ENCODE peak calls at places on chromosomes 16 and 17, in four cellular contexts. A is testis, Y is Peyer's patch, M is A549. I is an unnamed sample.

GRCh38 chr17:20930065-20930760 is 112.6 kb downstream of the USP22 start:
- DNase-seq in A (no peak), Y (no peak), M (no peak), I (no peak)

GRCh38 chr16:19168173-19169080 is at the start of gene SYT17:
- DNase-seq in A (no peak), Y (no peak), M (peak), I (no peak)

GRCh38 chr17:33778505-33779398 is 476.3 kb upstream of the CCL2 start:
- DNase-seq in A (peak), Y (no peak), M (peak), I (no peak)

GRCh38 chr17:15885770-15886169 is 59.2 kb upstream of the ADORA2B start:
- DNase-seq in A (no peak), Y (no peak), M (no peak), I (no peak)

GRCh38 chr16:71185366-71185765 is 45.2 kb downstream of the HYDIN start:
- DNase-seq in A (no peak), Y (no peak), M (no peak), I (no peak)

GRCh38 chr16:85582177-85582888 is 30.8 kb upstream of the GSE1 start:
- DNase-seq in A (no peak), Y (no peak), M (no peak), I (no peak)

GRCh38 chr16:71258371-71258770 is 27.8 kb upstream of the HYDIN start:
- DNase-seq in A (peak), Y (no peak), M (no peak), I (no peak)

GRCh38 chr17:68246271-68247028 is 1.4 kb upstream of the AMZ2 start:
- DNase-seq in A (no peak), Y (no peak), M (peak), I (peak)

GRCh38 chr17:7634384-7634783 is 4.4 kb downstream of the SHBG start:
- DNase-seq in A (peak), Y (no peak), M (peak), I (no peak)

GRCh38 chr17:28008526-28008925 is 34.0 kb upstream of the NLK start:
- DNase-seq in A (peak), Y (no peak), M (peak), I (peak)

GRCh38 chr17:38344127-38344745 is 480 bp upstream of the GPR179 start:
- DNase-seq in A (no peak), Y (no peak), M (no peak), I (no peak)

GRCh38 chr16:56415849-56416248 is 9.5 kb downstream of the AMFR start:
- DNase-seq in A (no peak), Y (no peak), M (no peak), I (no peak)

GRCh38 chr16:75946058-75946457 is 219.8 kb upstream of the CPHXL start:
- DNase-seq in A (no peak), Y (no peak), M (no peak), I (no peak)

GRCh38 chr16:70736454-70737376 is 50.9 kb upstream of the MTSS2 start:
- DNase-seq in A (no peak), Y (no peak), M (no peak), I (no peak)

GRCh38 chr17:32445075-32445427 is 741 bp downstream of the PSMD11 start:
- DNase-seq in A (peak), Y (no peak), M (peak), I (no peak)

GRCh38 chr16:21663889-21664647 is at the start of gene OTOA:
- DNase-seq in A (no peak), Y (peak), M (no peak), I (no peak)

GRCh38 chr16:54926166-54926838 is 4.4 kb upstream of the IRX5 start:
- DNase-seq in A (no peak), Y (no peak), M (no peak), I (no peak)

GRCh38 chr16:16073884-16074781 is 124.7 kb downstream of the ABCC1 start:
- DNase-seq in A (peak), Y (no peak), M (peak), I (no peak)

GRCh38 chr17:79997004-79997673 is 38.5 kb downstream of the TBC1D16 start:
- DNase-seq in A (no peak), Y (peak), M (no peak), I (no peak)

GRCh38 chr17:34580685-34581445 is 1.5 kb downstream of the TMEM132E start:
- DNase-seq in A (peak), Y (no peak), M (no peak), I (no peak)

GRCh38 chr16:397135-397661 is at the start of gene NME4:
- DNase-seq in A (peak), Y (no peak), M (peak), I (no peak)

GRCh38 chr16:74372369-74372768 is 3.7 kb upstream of the NPIPB15 start:
- DNase-seq in A (no peak), Y (no peak), M (no peak), I (peak)

GRCh38 chr17:7483238-7484066 is 714 bp upstream of the POLR2A start:
- DNase-seq in A (peak), Y (peak), M (peak), I (peak)

GRCh38 chr17:4719684-4720221 is 9.3 kb downstream of the ARRB2 start:
- DNase-seq in A (peak), Y (no peak), M (peak), I (no peak)

GRCh38 chr17:39794249-39794970 is 56.7 kb downstream of the GRB7 start:
- DNase-seq in A (no peak), Y (peak), M (no peak), I (no peak)

GRCh38 chr16:89009343-89010209 is 32.6 kb upstream of the CBFA2T3 start:
- DNase-seq in A (no peak), Y (no peak), M (no peak), I (no peak)

GRCh38 chr16:74874912-74875311 is 100.3 kb upstream of the FA2H start:
- DNase-seq in A (no peak), Y (no peak), M (no peak), I (no peak)

GRCh38 chr17:30520436-30520835 is 43.2 kb downstream of the GOSR1 start:
- DNase-seq in A (no peak), Y (no peak), M (no peak), I (no peak)

GRCh38 chr17:5437721-5438317 is 1.1 kb downstream of the C1QBP start:
- DNase-seq in A (no peak), Y (no peak), M (no peak), I (no peak)

GRCh38 chr17:71436479-71436878 is 684.3 kb upstream of the SOX9 start:
- DNase-seq in A (no peak), Y (no peak), M (no peak), I (no peak)
- H3K4me3 ChIP-seq in A (no peak), Y (no peak), M (no peak), I (no peak)

GRCh38 chr16:17331991-17332390 is 138.8 kb downstream of the XYLT1 start:
- DNase-seq in A (no peak), Y (no peak), M (no peak), I (no peak)
- TF ChIP-seq CTCF in A (no peak), Y (no peak), M (no peak), I (no peak)

GRCh38 chr17:2711608-2712299 is at the start of gene CLUH:
- DNase-seq in A (peak), Y (peak), M (peak), I (peak)
- TF ChIP-seq POLR2A in A (no peak), Y (peak), M (peak), I (no peak)

DNA sequence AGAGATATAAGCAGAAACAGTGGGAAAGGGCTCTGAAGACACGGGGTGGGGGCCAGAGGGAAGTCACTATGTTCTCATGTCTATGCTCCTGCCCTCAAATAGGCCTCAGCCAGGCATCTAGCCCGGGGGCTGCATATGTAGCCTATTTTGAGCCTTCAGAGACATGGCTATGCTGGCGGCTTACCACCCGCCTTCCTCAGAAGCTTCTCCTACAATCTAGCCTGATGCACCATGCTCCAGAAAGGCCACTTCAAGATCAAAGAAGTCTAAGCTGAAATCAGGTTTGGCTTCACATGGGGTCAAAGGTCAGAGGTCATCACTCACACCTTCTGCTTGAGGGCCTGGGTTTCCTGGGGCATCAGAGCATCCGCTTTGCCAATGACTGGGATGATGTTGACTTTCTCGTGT is 1.6 kb downstream of the SEPTIN1 start:
- DNase-seq in A (no peak), Y (no peak), M (no peak), I (no peak)
- H3K4me3 ChIP-seq in A (no peak), Y (no peak), M (no peak), I (no peak)

DNA sequence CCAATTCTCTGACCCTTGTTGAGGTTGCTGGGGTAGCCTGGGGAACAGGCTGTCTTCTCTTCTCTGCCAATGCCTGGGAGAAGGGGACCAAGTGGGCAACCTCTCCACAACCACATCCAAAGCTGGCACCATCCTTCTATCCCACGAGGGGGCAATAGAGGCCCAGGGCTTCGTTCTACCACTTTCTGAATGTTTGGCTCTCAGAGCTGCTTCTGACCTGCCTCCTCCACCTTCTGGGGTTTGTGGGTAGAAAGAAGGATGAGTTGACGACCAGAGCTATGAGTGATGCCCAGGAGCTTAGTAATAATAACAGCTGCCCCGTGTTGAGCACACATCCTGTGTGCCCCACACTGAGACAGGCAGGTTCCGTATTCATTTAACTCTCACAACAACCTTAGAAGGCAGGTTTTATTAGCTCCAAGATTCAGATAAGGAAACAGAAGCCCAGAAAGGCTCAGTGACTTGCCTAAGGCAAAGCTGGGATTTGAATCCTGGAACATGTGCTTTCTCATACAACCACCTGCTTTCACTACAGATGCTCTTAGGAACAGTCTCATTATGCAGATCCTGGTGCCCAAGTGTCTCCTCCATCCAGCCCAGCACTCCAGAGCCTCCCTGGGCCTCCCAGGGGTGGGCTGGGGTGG is 11.1 kb downstream of the TSPOAP1 start:
- DNase-seq in A (peak), Y (peak), M (peak), I (no peak)
- TF ChIP-seq CTCF in A (peak), Y (peak), M (peak), I (no peak)

GRCh38 chr17:42386784-42387183 is 1.5 kb downstream of the STAT3 start:
- DNase-seq in A (no peak), Y (no peak), M (no peak), I (no peak)
- TF ChIP-seq POLR2A in A (no peak), Y (no peak), M (no peak), I (no peak)

GRCh38 chr17:75475144-75475835 is 18.9 kb downstream of the TMEM94 start:
- DNase-seq in A (peak), Y (no peak), M (no peak), I (no peak)

GRCh38 chr17:75476274-75476673 is 19.8 kb downstream of the TMEM94 start:
- DNase-seq in A (peak), Y (no peak), M (no peak), I (no peak)

GRCh38 chr17:75474736-75475135 is 18.3 kb downstream of the TMEM94 start:
- DNase-seq in A (no peak), Y (no peak), M (no peak), I (no peak)

GRCh38 chr17:75476752-75477492 is 20.5 kb downstream of the TMEM94 start:
- DNase-seq in A (no peak), Y (no peak), M (no peak), I (no peak)

DNA sequence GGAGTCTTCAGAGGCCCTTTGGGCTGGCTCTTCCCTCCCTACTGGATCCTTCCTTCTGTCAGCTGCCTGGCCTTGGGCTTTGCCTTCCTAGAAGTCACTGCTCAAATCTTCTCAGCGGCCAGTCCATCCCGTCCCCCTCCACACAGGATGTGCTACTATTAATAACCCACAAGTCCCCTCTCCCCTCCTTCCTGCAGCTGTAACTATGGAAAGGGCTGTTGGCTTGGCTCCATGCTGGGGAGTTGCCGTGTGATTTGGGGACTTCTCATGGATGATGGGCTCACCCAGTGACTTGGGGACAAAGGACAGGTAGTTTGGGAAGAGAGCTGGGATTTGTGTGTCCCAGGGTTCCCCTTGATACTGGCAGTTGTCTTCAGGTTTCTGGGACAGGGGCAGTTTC is 19.4 kb downstream of the TMEM94 start:
- DNase-seq in A (peak), Y (no peak), M (no peak), I (no peak)
- H3K4me3 ChIP-seq in A (no peak), Y (no peak), M (no peak), I (no peak)

GRCh38 chr16:66637806-66638205 is 33.3 kb downstream of the CMTM3 start:
- DNase-seq in A (no peak), Y (no peak), M (no peak), I (no peak)
- TF ChIP-seq CTCF in A (no peak), Y (no peak), M (no peak), I (no peak)

DNA sequence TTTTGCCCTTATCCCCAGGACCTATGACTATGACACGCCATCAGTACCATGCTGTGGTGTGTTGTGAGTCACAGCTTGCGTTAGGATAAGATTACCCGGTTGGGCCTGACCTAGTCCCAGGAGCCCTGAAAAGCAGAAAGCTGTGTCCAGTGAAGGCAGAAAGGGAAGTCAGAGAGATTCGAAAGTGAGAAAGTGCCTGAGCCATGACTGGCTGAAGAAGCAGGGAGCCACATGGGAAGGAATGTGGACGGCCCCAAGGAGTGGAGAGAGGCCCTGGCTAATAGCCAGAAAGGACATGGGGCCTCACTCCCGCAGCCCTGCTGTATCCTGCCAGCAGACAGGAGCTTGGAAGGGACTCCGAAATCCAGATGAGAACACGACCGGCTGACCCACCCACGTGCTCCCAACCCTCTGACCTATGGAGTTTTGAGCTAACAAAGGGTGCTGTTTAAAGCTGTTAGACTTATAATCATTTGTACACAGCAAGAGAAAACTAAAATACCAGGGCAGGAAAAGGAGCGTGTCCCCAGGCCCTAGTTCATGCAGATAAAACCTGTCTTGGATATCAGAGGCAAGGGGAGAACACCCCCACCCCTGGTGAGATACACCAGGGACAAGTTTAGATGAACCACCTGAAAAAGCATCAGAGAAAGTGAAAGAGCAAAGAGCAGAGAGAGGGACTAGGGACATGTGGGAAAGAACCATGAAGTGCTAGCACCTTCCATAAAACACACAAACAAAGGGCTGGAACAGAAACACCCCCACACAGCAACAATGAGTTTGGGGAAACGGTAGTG is 115.3 kb downstream of the SLC39A11 start:
- DNase-seq in A (peak), Y (no peak), M (peak), I (no peak)
- TF ChIP-seq POLR2A in A (no peak), Y (no peak), M (no peak), I (no peak)

I was measured in lower leg skin.